ENCODE peak calls at places on chromosomes 16 and 17, in nine cellular contexts. M is psoas muscle, V is lung, W is lower leg skin, D is left ventricle myocardium inferior, K is stomach, S is tibial nerve, J is foreskin keratinocyte, E is uterus. C is an unnamed sample.

GRCh38 chr17:7838291-7839075 is 4.5 kb downstream of the KDM6B start:
- DNase-seq in V (peak), W (peak), E (no peak), D (no peak), K (no peak), M (no peak), J (peak), S (no peak), C (no peak)

GRCh38 chr16:2468142-2468724 is 2.9 kb upstream of the NTN3 start:
- DNase-seq in V (no peak), W (no peak), J (peak), D (no peak), S (no peak), E (no peak), K (no peak), M (no peak), C (no peak)

GRCh38 chr16:28935924-28936783 is 4.4 kb downstream of the CD19 start:
- DNase-seq in D (peak), E (peak), S (peak), V (peak), W (peak), K (peak), M (peak), J (peak), C (no peak)

GRCh38 chr16:31458073-31458834 is 1.0 kb upstream of the ARMC5 start:
- DNase-seq in M (peak), V (peak), S (no peak), E (no peak), D (no peak), K (peak), W (peak), J (peak), C (no peak)

GRCh38 chr17:21455761-21456160 is 79.6 kb downstream of the KCNJ12 start:
- DNase-seq in V (no peak), M (no peak), D (no peak), K (no peak), W (no peak), S (no peak), J (no peak), E (no peak), C (no peak)

GRCh38 chr16:24974859-24975258 is 40.3 kb downstream of the ARHGAP17 start:
- DNase-seq in M (no peak), W (no peak), J (no peak), E (no peak), K (no peak), V (no peak), S (no peak), D (no peak), C (no peak)

GRCh38 chr17:50100921-50101345 is 5.8 kb downstream of the PDK2 start:
- DNase-seq in K (no peak), V (no peak), M (peak), E (no peak), D (no peak), W (no peak), J (no peak), S (no peak), C (no peak)

GRCh38 chr17:39294060-39294459 is 68.3 kb upstream of the STAC2 start:
- DNase-seq in D (no peak), V (no peak), W (no peak), K (no peak), M (no peak), S (no peak), J (no peak), E (no peak), C (no peak)

GRCh38 chr17:41799366-41799765 is 12.4 kb downstream of the P3H4 start:
- DNase-seq in M (no peak), V (no peak), J (peak), W (no peak), D (no peak), E (no peak), S (no peak), K (no peak), C (no peak)

GRCh38 chr17:44005865-44006580 is 1.6 kb downstream of the NAGS start:
- DNase-seq in S (no peak), E (no peak), V (no peak), K (peak), D (no peak), W (peak), M (peak), J (peak), C (no peak)

GRCh38 chr17:36808181-36808661 is 129.1 kb upstream of the LHX1 start:
- DNase-seq in D (no peak), V (no peak), M (no peak), W (peak), S (no peak), E (no peak), K (no peak), J (no peak), C (no peak)

GRCh38 chr16:85709766-85710423 is 21.1 kb upstream of the GINS2 start:
- DNase-seq in D (no peak), E (no peak), W (no peak), J (no peak), K (no peak), S (no peak), M (no peak), V (no peak), C (no peak)

GRCh38 chr17:64326420-64327054 is 63.5 kb upstream of the TEX2 start:
- DNase-seq in K (peak), E (peak), D (peak), S (peak), M (peak), V (peak), W (peak), J (no peak), C (no peak)

GRCh38 chr17:76000016-76000754 is 470 bp upstream of the CDK3 start:
- DNase-seq in J (no peak), D (no peak), K (peak), E (no peak), W (no peak), M (no peak), S (no peak), V (no peak), C (peak)

GRCh38 chr17:10243905-10244844 is 45.8 kb upstream of the GAS7 start:
- DNase-seq in K (no peak), W (no peak), J (peak), M (no peak), E (peak), D (no peak), V (peak), S (no peak), C (peak)

GRCh38 chr16:369275-369865 is 968 bp downstream of the MRPL28 start:
- DNase-seq in D (no peak), W (no peak), V (no peak), S (no peak), J (no peak), M (no peak), E (no peak), K (no peak), C (no peak)

GRCh38 chr17:82234211-82235055 is 5.6 kb downstream of the SLC16A3 start:
- DNase-seq in M (peak), K (no peak), V (no peak), J (no peak), D (no peak), W (no peak), E (no peak), S (no peak), C (no peak)

GRCh38 chr17:47701603-47702002 is 7.6 kb downstream of the TBKBP1 start:
- DNase-seq in V (no peak), J (no peak), D (no peak), W (no peak), E (no peak), S (no peak), M (no peak), K (no peak), C (no peak)

GRCh38 chr17:21495281-21495680 is 119.1 kb downstream of the KCNJ12 start:
- DNase-seq in S (no peak), V (no peak), M (no peak), J (no peak), D (no peak), W (peak), K (no peak), E (no peak), C (no peak)

GRCh38 chr17:33506889-33507650 is 214.0 kb upstream of the ASIC2 start:
- DNase-seq in M (no peak), E (peak), V (no peak), D (no peak), J (no peak), K (no peak), S (no peak), W (no peak), C (no peak)

GRCh38 chr17:17053446-17054379 is 11.5 kb downstream of the MPRIP start:
- DNase-seq in E (peak), D (no peak), V (no peak), K (peak), W (peak), J (no peak), M (no peak), S (no peak), C (no peak)

GRCh38 chr17:30824002-30824355 is 513 bp downstream of the CRLF3 start:
- DNase-seq in M (peak), K (no peak), D (no peak), W (no peak), V (no peak), S (no peak), E (no peak), J (no peak), C (no peak)

GRCh38 chr16:66030036-66030435 is 336.5 kb upstream of the CDH5 start:
- DNase-seq in E (no peak), M (no peak), D (no peak), J (no peak), K (no peak), V (no peak), S (no peak), W (no peak), C (no peak)

GRCh38 chr17:47800686-47801085 is 20.9 kb downstream of the OSBPL7 start:
- DNase-seq in E (no peak), S (no peak), M (no peak), W (peak), J (no peak), K (no peak), V (no peak), D (no peak), C (no peak)

GRCh38 chr16:50771366-50771765 is 29.5 kb downstream of the CYLD start:
- DNase-seq in W (no peak), J (peak), K (no peak), S (no peak), D (no peak), V (no peak), E (no peak), M (no peak), C (no peak)

GRCh38 chr16:1884155-1884760 is 12.3 kb upstream of the MEIOB start:
- DNase-seq in M (no peak), V (no peak), W (no peak), K (no peak), E (no peak), S (no peak), J (no peak), D (no peak), C (no peak)

GRCh38 chr17:34364741-34365140 is 1.7 kb upstream of the CCL1 start:
- DNase-seq in M (no peak), V (no peak), W (no peak), J (no peak), E (no peak), S (no peak), K (no peak), D (no peak), C (no peak)

GRCh38 chr17:71872843-71873242 is 248.0 kb upstream of the SOX9 start:
- DNase-seq in E (no peak), S (no peak), W (no peak), M (no peak), V (no peak), D (no peak), K (no peak), J (no peak), C (no peak)

GRCh38 chr16:55435387-55435786 is 43.6 kb upstream of the MMP2 start:
- DNase-seq in J (no peak), K (no peak), S (no peak), V (no peak), M (no peak), E (no peak), W (no peak), D (no peak), C (no peak)

GRCh38 chr16:78094166-78094565 is 5.3 kb upstream of the WWOX start:
- DNase-seq in D (no peak), J (no peak), M (no peak), W (no peak), S (no peak), V (no peak), E (no peak), K (no peak), C (no peak)

GRCh38 chr17:41680426-41681040 is 8.2 kb upstream of the EIF1 start:
- DNase-seq in V (no peak), S (no peak), W (no peak), J (no peak), M (no peak), D (no peak), E (no peak), K (no peak), C (no peak)

GRCh38 chr17:27741361-27741861 is 58.9 kb downstream of the NOS2 start:
- DNase-seq in W (peak), V (no peak), E (no peak), D (no peak), M (no peak), S (no peak), J (no peak), K (no peak), C (peak)

GRCh38 chr17:80859004-80859941 is 132.4 kb upstream of the CHMP6 start:
- DNase-seq in K (peak), V (peak), J (peak), E (peak), S (peak), W (no peak), D (peak), M (peak), C (no peak)

GRCh38 chr16:12794486-12795399 is 8.9 kb downstream of the CPPED1 start:
- DNase-seq in J (no peak), W (no peak), E (peak), M (peak), V (no peak), S (no peak), D (peak), K (no peak), C (no peak)

GRCh38 chr17:76542566-76542971 is 2.7 kb downstream of the PRCD start:
- DNase-seq in M (no peak), W (peak), V (no peak), D (peak), S (no peak), E (no peak), K (no peak), J (no peak), C (no peak)

GRCh38 chr16:48106445-48106844 is 49.3 kb downstream of the ABCC12 start:
- DNase-seq in J (no peak), S (no peak), W (no peak), V (no peak), K (no peak), M (no peak), D (no peak), E (no peak), C (no peak)

GRCh38 chr17:40952169-40952568 is 14.6 kb downstream of the KRT39 start:
- DNase-seq in E (no peak), W (no peak), D (no peak), S (no peak), V (no peak), J (no peak), K (no peak), M (no peak), C (no peak)

DNA sequence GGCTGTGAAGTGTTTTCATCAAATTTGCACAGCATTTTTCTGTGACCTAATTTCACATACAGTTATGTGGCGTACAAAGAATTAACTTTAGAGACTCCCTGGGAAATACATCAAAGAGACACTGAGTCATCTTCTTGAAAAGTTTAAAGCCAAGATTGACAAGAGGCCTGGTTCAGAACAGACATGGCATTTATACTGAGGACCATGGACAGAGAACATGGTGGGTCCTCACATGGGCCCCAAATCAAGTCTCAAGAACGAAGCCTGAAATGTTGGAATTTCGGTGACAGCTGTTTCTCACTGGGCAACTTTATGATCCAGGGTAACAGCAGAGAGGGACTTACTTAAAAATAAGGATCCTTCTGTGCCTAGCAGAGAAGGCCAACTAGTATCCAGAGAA is 311.5 kb upstream of the KCNJ16 start:
- DNase-seq in S (no peak), M (no peak), K (no peak), V (no peak), W (no peak), J (peak), D (no peak), E (no peak), C (no peak)
- TF ChIP-seq CTCF in S (no peak), M (no peak), K (no peak), V (no peak), W (no peak), J (no peak), D (no peak), E (no peak), C (no peak)

GRCh38 chr16:6611535-6611934 is 721.1 kb upstream of the RBFOX1 start:
- DNase-seq in D (no peak), J (no peak), E (no peak), M (no peak), S (no peak), W (no peak), K (no peak), V (no peak), C (no peak)
- TF ChIP-seq CTCF in D (no peak), J (no peak), E (no peak), M (no peak), S (no peak), W (no peak), K (no peak), V (no peak), C (no peak)

DNA sequence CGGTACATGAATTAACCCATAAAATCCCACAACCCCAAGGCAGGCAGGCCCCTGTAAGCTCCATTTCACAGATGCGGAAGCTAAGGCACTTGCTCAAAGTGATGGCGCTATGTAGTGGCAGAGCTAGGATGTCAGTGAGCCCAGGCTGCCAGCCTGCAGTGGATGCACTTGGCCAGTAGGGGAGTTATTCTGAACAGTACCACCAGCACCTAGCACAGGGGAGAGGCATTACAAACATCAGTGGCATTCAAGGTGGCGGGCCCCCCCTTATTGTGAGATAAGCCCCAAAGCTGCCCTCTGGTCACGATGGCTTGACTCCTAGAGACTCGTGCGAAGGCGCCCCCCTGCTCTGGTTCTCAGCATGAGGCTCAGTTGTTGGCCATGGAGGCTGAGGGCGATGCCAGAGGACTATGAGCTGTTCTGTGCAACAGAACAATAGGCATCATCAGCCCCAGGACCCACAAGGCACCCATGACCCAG is 33.8 kb downstream of the GTF3C1 start:
- DNase-seq in V (no peak), J (no peak), E (no peak), K (peak), W (no peak), M (no peak), D (no peak), S (no peak), C (no peak)
- TF ChIP-seq CTCF in V (no peak), J (peak), E (no peak), K (no peak), W (no peak), M (peak), D (peak), S (no peak), C (peak)

GRCh38 chr17:51607512-51607911 is 347.2 kb downstream of the UTP18 start:
- DNase-seq in W (no peak), S (no peak), D (no peak), V (no peak), J (no peak), M (no peak), E (no peak), K (no peak), C (no peak)
- TF ChIP-seq CTCF in W (no peak), S (no peak), D (no peak), V (no peak), J (no peak), M (no peak), E (no peak), K (no peak), C (no peak)

GRCh38 chr16:53745753-53746258 is 41.9 kb downstream of the FTO start:
- DNase-seq in W (no peak), M (no peak), E (no peak), J (peak), K (no peak), V (no peak), D (no peak), S (no peak), C (no peak)
- TF ChIP-seq CTCF in W (no peak), M (no peak), E (no peak), J (peak), K (no peak), V (no peak), D (no peak), S (no peak), C (no peak)

C was measured in osteocyte.